ENCODE peak calls at places on chromosome 11, in nine cellular contexts. One of them, this sample, is unnamed.

GRCh38 chr11:120305286-120305685 is 19.8 kb upstream of the TLCD5 start:
- DNase-seq in HepG2: no peak
- DNase-seq in kidney tubule cell: peak
- DNase-seq in HuH-7.5: no peak
- DNase-seq in SJSA1: no peak
- DNase-seq in effector memory CD4-positive, alpha-beta T cell: no peak
- DNase-seq in kidney glomerular epithelial cell: no peak
- DNase-seq in mucosa of descending colon: no peak
- DNase-seq in upper lobe of right lung: no peak
- DNase-seq in this sample: no peak

GRCh38 chr11:96337541-96338530 is 5.2 kb downstream of the MAML2 start:
- DNase-seq in HepG2: no peak
- DNase-seq in kidney tubule cell: no peak
- DNase-seq in HuH-7.5: no peak
- DNase-seq in SJSA1: no peak
- DNase-seq in effector memory CD4-positive, alpha-beta T cell: no peak
- DNase-seq in kidney glomerular epithelial cell: no peak
- DNase-seq in mucosa of descending colon: peak
- DNase-seq in upper lobe of right lung: no peak
- DNase-seq in this sample: peak

GRCh38 chr11:128942807-128943430 is at the start of gene TP53AIP1:
- DNase-seq in HepG2: no peak
- DNase-seq in kidney tubule cell: peak
- DNase-seq in HuH-7.5: no peak
- DNase-seq in SJSA1: no peak
- DNase-seq in effector memory CD4-positive, alpha-beta T cell: no peak
- DNase-seq in kidney glomerular epithelial cell: no peak
- DNase-seq in mucosa of descending colon: no peak
- DNase-seq in upper lobe of right lung: no peak
- DNase-seq in this sample: no peak

GRCh38 chr11:115911656-115912055 is 407.4 kb upstream of the CADM1 start:
- DNase-seq in HepG2: no peak
- DNase-seq in kidney tubule cell: no peak
- DNase-seq in HuH-7.5: no peak
- DNase-seq in SJSA1: no peak
- DNase-seq in effector memory CD4-positive, alpha-beta T cell: no peak
- DNase-seq in kidney glomerular epithelial cell: no peak
- DNase-seq in mucosa of descending colon: no peak
- DNase-seq in upper lobe of right lung: no peak
- DNase-seq in this sample: no peak

GRCh38 chr11:95338430-95338991 is 107.5 kb upstream of the SESN3 start:
- DNase-seq in HepG2: no peak
- DNase-seq in kidney tubule cell: peak
- DNase-seq in HuH-7.5: no peak
- DNase-seq in SJSA1: no peak
- DNase-seq in effector memory CD4-positive, alpha-beta T cell: no peak
- DNase-seq in kidney glomerular epithelial cell: no peak
- DNase-seq in mucosa of descending colon: peak
- DNase-seq in upper lobe of right lung: peak
- DNase-seq in this sample: peak

GRCh38 chr11:68946416-68947090 is 34.2 kb downstream of the MRGPRD start:
- DNase-seq in HepG2: no peak
- DNase-seq in kidney tubule cell: peak
- DNase-seq in HuH-7.5: no peak
- DNase-seq in SJSA1: no peak
- DNase-seq in effector memory CD4-positive, alpha-beta T cell: no peak
- DNase-seq in kidney glomerular epithelial cell: peak
- DNase-seq in mucosa of descending colon: no peak
- DNase-seq in upper lobe of right lung: no peak
- DNase-seq in this sample: no peak

GRCh38 chr11:120710354-120711187 is 199.0 kb downstream of the GRIK4 start:
- DNase-seq in HepG2: peak
- DNase-seq in kidney tubule cell: peak
- DNase-seq in HuH-7.5: no peak
- DNase-seq in SJSA1: peak
- DNase-seq in effector memory CD4-positive, alpha-beta T cell: no peak
- DNase-seq in kidney glomerular epithelial cell: peak
- DNase-seq in mucosa of descending colon: no peak
- DNase-seq in upper lobe of right lung: no peak
- DNase-seq in this sample: peak

GRCh38 chr11:92329137-92329536 is 104.5 kb downstream of the FAT3 start:
- DNase-seq in HepG2: no peak
- DNase-seq in kidney tubule cell: no peak
- DNase-seq in HuH-7.5: no peak
- DNase-seq in SJSA1: no peak
- DNase-seq in effector memory CD4-positive, alpha-beta T cell: no peak
- DNase-seq in kidney glomerular epithelial cell: no peak
- DNase-seq in mucosa of descending colon: no peak
- DNase-seq in upper lobe of right lung: no peak
- DNase-seq in this sample: no peak

GRCh38 chr11:61445535-61445934 is 15.6 kb downstream of the SDHAF2 start:
- DNase-seq in HepG2: no peak
- DNase-seq in kidney tubule cell: no peak
- DNase-seq in HuH-7.5: no peak
- DNase-seq in SJSA1: no peak
- DNase-seq in effector memory CD4-positive, alpha-beta T cell: no peak
- DNase-seq in kidney glomerular epithelial cell: no peak
- DNase-seq in mucosa of descending colon: no peak
- DNase-seq in upper lobe of right lung: no peak
- DNase-seq in this sample: no peak

GRCh38 chr11:117823294-117823940 is 1.1 kb downstream of the FXYD2 start:
- DNase-seq in HepG2: no peak
- DNase-seq in kidney tubule cell: peak
- DNase-seq in HuH-7.5: no peak
- DNase-seq in SJSA1: no peak
- DNase-seq in effector memory CD4-positive, alpha-beta T cell: no peak
- DNase-seq in kidney glomerular epithelial cell: no peak
- DNase-seq in mucosa of descending colon: peak
- DNase-seq in upper lobe of right lung: peak
- DNase-seq in this sample: no peak

GRCh38 chr11:119084663-119085522 is at the start of gene HMBS:
- DNase-seq in HepG2: peak
- DNase-seq in kidney tubule cell: peak
- DNase-seq in HuH-7.5: peak
- DNase-seq in SJSA1: peak
- DNase-seq in effector memory CD4-positive, alpha-beta T cell: peak
- DNase-seq in kidney glomerular epithelial cell: peak
- DNase-seq in mucosa of descending colon: peak
- DNase-seq in upper lobe of right lung: peak
- DNase-seq in this sample: peak

GRCh38 chr11:3747704-3748103 is 49.6 kb downstream of the NUP98 start:
- DNase-seq in HepG2: no peak
- DNase-seq in kidney tubule cell: peak
- DNase-seq in HuH-7.5: no peak
- DNase-seq in SJSA1: no peak
- DNase-seq in effector memory CD4-positive, alpha-beta T cell: no peak
- DNase-seq in kidney glomerular epithelial cell: no peak
- DNase-seq in mucosa of descending colon: no peak
- DNase-seq in upper lobe of right lung: no peak
- DNase-seq in this sample: no peak

GRCh38 chr11:44324787-44325525 is 15.0 kb upstream of the ALX4 start:
- DNase-seq in HepG2: no peak
- DNase-seq in kidney tubule cell: no peak
- DNase-seq in HuH-7.5: no peak
- DNase-seq in SJSA1: no peak
- DNase-seq in effector memory CD4-positive, alpha-beta T cell: no peak
- DNase-seq in kidney glomerular epithelial cell: no peak
- DNase-seq in mucosa of descending colon: no peak
- DNase-seq in upper lobe of right lung: peak
- DNase-seq in this sample: no peak

GRCh38 chr11:1867381-1867780 is 14.5 kb downstream of the LSP1 start:
- DNase-seq in HepG2: no peak
- DNase-seq in kidney tubule cell: no peak
- DNase-seq in HuH-7.5: no peak
- DNase-seq in SJSA1: no peak
- DNase-seq in effector memory CD4-positive, alpha-beta T cell: no peak
- DNase-seq in kidney glomerular epithelial cell: no peak
- DNase-seq in mucosa of descending colon: peak
- DNase-seq in upper lobe of right lung: no peak
- DNase-seq in this sample: no peak

GRCh38 chr11:68890490-68891231 is 13.0 kb downstream of the MRPL21 start:
- DNase-seq in HepG2: no peak
- DNase-seq in kidney tubule cell: no peak
- DNase-seq in HuH-7.5: no peak
- DNase-seq in SJSA1: peak
- DNase-seq in effector memory CD4-positive, alpha-beta T cell: no peak
- DNase-seq in kidney glomerular epithelial cell: peak
- DNase-seq in mucosa of descending colon: no peak
- DNase-seq in upper lobe of right lung: no peak
- DNase-seq in this sample: no peak

GRCh38 chr11:41659990-41660389 is 200.5 kb upstream of the LRRC4C start:
- DNase-seq in HepG2: no peak
- DNase-seq in kidney tubule cell: no peak
- DNase-seq in HuH-7.5: no peak
- DNase-seq in SJSA1: no peak
- DNase-seq in effector memory CD4-positive, alpha-beta T cell: no peak
- DNase-seq in kidney glomerular epithelial cell: no peak
- DNase-seq in mucosa of descending colon: no peak
- DNase-seq in upper lobe of right lung: no peak
- DNase-seq in this sample: no peak

GRCh38 chr11:123740787-123741158 is 687 bp downstream of the ZNF202 start:
- DNase-seq in HepG2: no peak
- DNase-seq in kidney tubule cell: peak
- DNase-seq in HuH-7.5: no peak
- DNase-seq in SJSA1: no peak
- DNase-seq in effector memory CD4-positive, alpha-beta T cell: no peak
- DNase-seq in kidney glomerular epithelial cell: no peak
- DNase-seq in mucosa of descending colon: no peak
- DNase-seq in upper lobe of right lung: no peak
- DNase-seq in this sample: no peak

GRCh38 chr11:131849485-131849884 is 479.1 kb downstream of the NTM start:
- DNase-seq in HepG2: no peak
- DNase-seq in kidney tubule cell: no peak
- DNase-seq in HuH-7.5: no peak
- DNase-seq in SJSA1: no peak
- DNase-seq in effector memory CD4-positive, alpha-beta T cell: no peak
- DNase-seq in kidney glomerular epithelial cell: no peak
- DNase-seq in mucosa of descending colon: no peak
- DNase-seq in upper lobe of right lung: no peak
- DNase-seq in this sample: no peak

GRCh38 chr11:66072518-66072917 is 2.4 kb downstream of the PACS1 start:
- DNase-seq in HepG2: no peak
- DNase-seq in kidney tubule cell: no peak
- DNase-seq in HuH-7.5: no peak
- DNase-seq in SJSA1: peak
- DNase-seq in effector memory CD4-positive, alpha-beta T cell: no peak
- DNase-seq in kidney glomerular epithelial cell: no peak
- DNase-seq in mucosa of descending colon: no peak
- DNase-seq in upper lobe of right lung: no peak
- DNase-seq in this sample: no peak

GRCh38 chr11:73542175-73542574 is 55.7 kb downstream of the FAM168A start:
- DNase-seq in HepG2: no peak
- DNase-seq in kidney tubule cell: no peak
- DNase-seq in HuH-7.5: no peak
- DNase-seq in SJSA1: no peak
- DNase-seq in effector memory CD4-positive, alpha-beta T cell: no peak
- DNase-seq in kidney glomerular epithelial cell: no peak
- DNase-seq in mucosa of descending colon: no peak
- DNase-seq in upper lobe of right lung: no peak
- DNase-seq in this sample: no peak

GRCh38 chr11:36454991-36455611 is 55.0 kb downstream of the TRAF6 start:
- DNase-seq in HepG2: no peak
- DNase-seq in kidney tubule cell: no peak
- DNase-seq in HuH-7.5: no peak
- DNase-seq in SJSA1: peak
- DNase-seq in effector memory CD4-positive, alpha-beta T cell: no peak
- DNase-seq in kidney glomerular epithelial cell: peak
- DNase-seq in mucosa of descending colon: no peak
- DNase-seq in upper lobe of right lung: no peak
- DNase-seq in this sample: peak